ENCODE peak calls at places on chromosomes 11 and 22, in five cellular contexts. X, U, E, N and H are unnamed samples.

GRCh38 chr11:94593030-94593429 is 25.9 kb downstream of the PIWIL4 start:
- DNase-seq in X (no peak), U (no peak), E (no peak), N (no peak), H (no peak)

GRCh38 chr22:24541681-24542515 is 13.0 kb downstream of the GUCD1 start:
- DNase-seq in X (no peak), U (no peak), E (no peak), N (no peak), H (no peak)

GRCh38 chr22:43275545-43275981 is 67.6 kb downstream of the SCUBE1 start:
- DNase-seq in X (peak; percentile 56), U (no peak), E (no peak), N (no peak), H (no peak)

GRCh38 chr11:45108070-45109064 is 38.1 kb upstream of the PRDM11 start:
- DNase-seq in X (no peak), U (no peak), E (no peak), N (no peak), H (no peak)

GRCh38 chr22:35322126-35322525 is 22.4 kb downstream of the TOM1 start:
- DNase-seq in X (no peak), U (no peak), E (no peak), N (no peak), H (no peak)

GRCh38 chr11:119085523-119085878 is 820 bp downstream of the HMBS start:
- DNase-seq in X (no peak), U (peak; percentile 76), E (no peak), N (no peak), H (no peak)

GRCh38 chr11:71138737-71139425 is 113.5 kb downstream of the SHANK2 start:
- DNase-seq in X (no peak), U (no peak), E (no peak), N (no peak), H (no peak)

GRCh38 chr11:75576445-75577049 is 14.5 kb downstream of the SERPINH1 start:
- DNase-seq in X (no peak), U (no peak), E (no peak), N (no peak), H (peak; percentile 47)

GRCh38 chr22:36822581-36822980 is 5.7 kb upstream of the PVALB start:
- DNase-seq in X (no peak), U (no peak), E (no peak), N (no peak), H (no peak)

GRCh38 chr22:39996732-39997131 is 2.0 kb downstream of the FAM83F start:
- DNase-seq in X (no peak), U (no peak), E (no peak), N (no peak), H (no peak)

GRCh38 chr11:125517116-125517804 is 21.2 kb upstream of the FEZ1 start:
- DNase-seq in X (no peak), U (no peak), E (no peak), N (no peak), H (no peak)

GRCh38 chr11:63668396-63668795 is 2.8 kb downstream of the ATL3 start:
- DNase-seq in X (no peak), U (no peak), E (no peak), N (no peak), H (no peak)

GRCh38 chr22:42969348-42969975 is 45.5 kb downstream of the PACSIN2 start:
- DNase-seq in X (peak; percentile 82), U (no peak), E (no peak), N (no peak), H (no peak)

GRCh38 chr11:18171377-18172000 is 1.1 kb upstream of the MRGPRX4 start:
- DNase-seq in X (peak; percentile 20), U (no peak), E (no peak), N (no peak), H (no peak)

GRCh38 chr11:133712235-133712634 is 133.1 kb downstream of the SPATA19 start:
- DNase-seq in X (no peak), U (no peak), E (no peak), N (no peak), H (no peak)

GRCh38 chr22:45290410-45290936 is 5.7 kb downstream of the UPK3A start:
- DNase-seq in X (no peak), U (no peak), E (no peak), N (no peak), H (no peak)

GRCh38 chr11:96235725-96236124 is 107.3 kb downstream of the MAML2 start:
- DNase-seq in X (no peak), U (peak; percentile 68), E (no peak), N (peak; percentile 45), H (no peak)

GRCh38 chr11:29809121-29809520 is 207.7 kb downstream of the KCNA4 start:
- DNase-seq in X (no peak), U (no peak), E (no peak), N (no peak), H (no peak)

GRCh38 chr11:44539971-44540370 is 25.5 kb upstream of the CD82 start:
- DNase-seq in X (no peak), U (no peak), E (no peak), N (no peak), H (no peak)

GRCh38 chr11:27215471-27216267 is 147.3 kb downstream of the CCDC34 start:
- DNase-seq in X (no peak), U (no peak), E (no peak), N (no peak), H (no peak)

GRCh38 chr22:31250740-31251330 is 38.7 kb downstream of the LIMK2 start:
- DNase-seq in X (no peak), U (no peak), E (no peak), N (no peak), H (no peak)

GRCh38 chr11:71172680-71173079 is 79.7 kb downstream of the SHANK2 start:
- DNase-seq in X (no peak), U (no peak), E (no peak), N (no peak), H (no peak)

GRCh38 chr11:67266424-67267187 is at the start of gene GRK2:
- DNase-seq in X (no peak), U (no peak), E (peak; percentile 57), N (no peak), H (peak; percentile 35)

GRCh38 chr11:109853156-109853776 is 239.9 kb upstream of the ZC3H12C start:
- DNase-seq in X (peak; percentile 46), U (no peak), E (no peak), N (no peak), H (no peak)

GRCh38 chr11:12321217-12321937 is 56.0 kb upstream of the PARVA start:
- DNase-seq in X (no peak), U (no peak), E (no peak), N (no peak), H (no peak)

GRCh38 chr11:27238811-27239210 is 124.2 kb downstream of the CCDC34 start:
- DNase-seq in X (no peak), U (no peak), E (no peak), N (no peak), H (no peak)

GRCh38 chr11:1341928-1342524 is 32.6 kb upstream of the TOLLIP start:
- DNase-seq in X (no peak), U (peak; percentile 15), E (no peak), N (no peak), H (no peak)

GRCh38 chr22:23283591-23284503 is 103.5 kb downstream of the BCR start:
- DNase-seq in X (no peak), U (no peak), E (no peak), N (no peak), H (no peak)

GRCh38 chr11:114060402-114061052 is 1.0 kb downstream of the ZBTB16 start:
- DNase-seq in X (no peak), U (peak; percentile 66), E (no peak), N (no peak), H (peak; percentile 58)

GRCh38 chr11:113104390-113105251 is 143.4 kb downstream of the NCAM1 start:
- DNase-seq in X (no peak), U (no peak), E (no peak), N (no peak), H (no peak)

GRCh38 chr11:3199537-3200295 is 18.9 kb downstream of the MRGPRG start:
- DNase-seq in X (no peak), U (no peak), E (no peak), N (no peak), H (no peak)